ENCODE peak calls at places on chromosomes 13 and 19, in ten cellular contexts. D is neural progenitor cell, J is suprapubic skin, C is B cell, A is AG10803, B is fibroblast of mammary gland, K is left ventricle myocardium inferior, Y is fibroblast of lung, P is psoas muscle, H is fibroblast of villous mesenchyme. S is an unnamed sample.

GRCh38 chr19:48997972-48998371 is 4.3 kb downstream of the RUVBL2 start:
- DNase-seq in P (no peak), D (peak; percentile 88), Y (peak; percentile 55), C (no peak), J (no peak), A (peak; percentile 49), B (peak; percentile 67), K (no peak), H (peak; percentile 47), S (no peak)

GRCh38 chr19:31349160-31349881 is at the start of gene TSHZ3:
- DNase-seq in A (peak; percentile 89), Y (peak; percentile 87), C (no peak), J (peak; percentile 87), K (peak; percentile 86), D (peak; percentile 83), H (peak; percentile 94), P (peak; percentile 85), B (peak; percentile 91), S (peak; percentile 88)

GRCh38 chr13:73985789-73986188 is 148.4 kb downstream of the KLF12 start:
- DNase-seq in Y (no peak), K (no peak), H (no peak), A (no peak), D (no peak), P (no peak), B (no peak), J (no peak), C (no peak), S (no peak)

GRCh38 chr13:79070343-79070974 is 335.6 kb downstream of the RBM26 start:
- DNase-seq in J (no peak), Y (no peak), D (no peak), A (no peak), P (no peak), C (no peak), K (no peak), H (no peak), B (no peak), S (no peak)

GRCh38 chr19:33508941-33509614 is 12.5 kb downstream of the PEPD start:
- DNase-seq in J (no peak), C (no peak), A (peak; percentile 41), H (peak; percentile 38), P (no peak), D (no peak), K (no peak), B (no peak), Y (peak; percentile 82), S (no peak)

GRCh38 chr19:35213678-35214632 is 14.6 kb downstream of the FAM187B start:
- DNase-seq in K (peak; percentile 35), B (peak; percentile 66), P (peak; percentile 64), H (peak; percentile 63), Y (peak; percentile 20), D (no peak), J (peak; percentile 81), A (peak; percentile 45), C (peak; percentile 94), S (no peak)

GRCh38 chr13:31201341-31202024 is 1.7 kb downstream of the B3GLCT start:
- DNase-seq in J (no peak), C (no peak), P (no peak), H (peak; percentile 28), D (no peak), A (peak; percentile 62), B (peak; percentile 83), K (no peak), Y (peak; percentile 50), S (no peak)

GRCh38 chr19:4089400-4089908 is 22.8 kb upstream of the ZBTB7A start:
- DNase-seq in B (no peak), D (no peak), Y (no peak), H (no peak), A (no peak), C (no peak), J (no peak), P (peak; percentile 70), K (no peak), S (peak; percentile 80)

GRCh38 chr19:46578450-46578849 is 22.7 kb upstream of the CALM3 start:
- DNase-seq in Y (no peak), D (no peak), A (no peak), J (no peak), H (no peak), B (no peak), C (no peak), P (no peak), K (no peak), S (no peak)

GRCh38 chr19:46574533-46574932 is 26.6 kb upstream of the CALM3 start:
- DNase-seq in P (no peak), C (no peak), B (peak; percentile 15), A (no peak), D (peak; percentile 9), Y (peak; percentile 13), J (no peak), K (no peak), H (peak; percentile 22), S (no peak)

GRCh38 chr19:46580247-46580646 is 20.9 kb upstream of the CALM3 start:
- DNase-seq in B (no peak), P (no peak), Y (no peak), A (no peak), K (no peak), C (no peak), J (no peak), H (no peak), D (no peak), S (no peak)

GRCh38 chr19:46573679-46574522 is 27.2 kb upstream of the CALM3 start:
- DNase-seq in Y (no peak), J (no peak), A (no peak), C (no peak), H (no peak), K (no peak), B (no peak), P (no peak), D (no peak), S (no peak)

GRCh38 chr19:46579286-46579944 is 21.7 kb upstream of the CALM3 start:
- DNase-seq in J (no peak), C (no peak), H (no peak), P (no peak), K (no peak), B (no peak), Y (no peak), A (no peak), D (peak; percentile 55), S (peak; percentile 72)
- TF ChIP-seq CTCF in J (peak; percentile 12), C (peak; percentile 19), H (peak; percentile 60), P (peak; percentile 20), K (peak; percentile 35), B (no peak), Y (peak; percentile 71), A (no peak), D (peak; percentile 68), S (peak; percentile 44)

GRCh38 chr19:18809149-18809978 is 18.3 kb upstream of the COMP start:
- DNase-seq in B (peak; percentile 89), J (no peak), Y (peak; percentile 59), D (no peak), K (peak; percentile 56), A (peak; percentile 96), C (no peak), H (peak; percentile 95), P (peak; percentile 83), S (no peak)

GRCh38 chr19:18815673-18816072 is 16.1 kb upstream of the UPF1 start:
- DNase-seq in P (no peak), C (no peak), J (no peak), B (no peak), Y (no peak), A (no peak), H (peak; percentile 8), K (no peak), D (no peak), S (no peak)

GRCh38 chr19:18817574-18817973 is 14.2 kb upstream of the UPF1 start:
- DNase-seq in Y (no peak), D (no peak), C (no peak), J (no peak), A (no peak), H (peak; percentile 10), B (no peak), P (no peak), K (no peak), S (no peak)

GRCh38 chr19:18814063-18814462 is 17.7 kb upstream of the UPF1 start:
- DNase-seq in C (no peak), H (peak; percentile 50), Y (no peak), P (no peak), B (peak; percentile 34), D (no peak), A (peak; percentile 66), J (no peak), K (no peak), S (no peak)
- TF ChIP-seq CTCF in C (no peak), H (peak; percentile 23), Y (peak; percentile 18), P (no peak), B (no peak), D (no peak), A (peak; percentile 39), J (no peak), K (no peak), S (peak; percentile 49)

DNA sequence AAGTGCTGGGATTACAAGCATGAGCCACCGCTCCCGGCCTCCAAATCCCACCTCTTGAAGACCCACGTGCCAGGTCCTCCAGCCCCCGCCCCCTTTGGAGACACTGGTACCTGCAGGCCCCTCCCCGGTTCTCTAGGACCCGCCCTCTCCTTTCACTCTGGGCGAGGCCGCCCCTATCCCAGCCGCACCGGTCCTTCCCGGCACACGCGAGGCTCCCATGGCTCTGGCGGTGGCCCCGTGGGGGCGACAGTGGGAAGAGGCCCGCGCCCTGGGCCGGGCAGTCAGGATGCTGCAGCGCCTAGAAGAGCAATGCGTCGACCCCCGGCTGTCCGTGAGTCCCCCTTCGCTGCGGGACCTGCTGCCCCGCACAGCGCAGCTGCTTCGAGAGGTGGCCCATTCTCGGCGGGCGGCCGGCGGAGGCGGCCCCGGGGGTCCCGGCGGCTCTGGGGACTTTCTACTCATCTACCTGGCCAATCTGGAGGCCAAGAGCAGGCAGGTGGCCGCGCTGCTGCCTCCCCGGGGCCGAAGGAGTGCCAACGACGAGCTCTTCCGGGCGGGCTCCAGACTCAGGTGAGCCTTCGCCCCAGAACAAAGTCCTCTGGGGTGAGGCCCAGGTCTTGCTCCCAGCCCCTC is at the start of gene CBLC:
- DNase-seq in P (no peak), K (no peak), A (no peak), Y (no peak), B (no peak), H (no peak), C (no peak), J (no peak), D (peak; percentile 89), S (no peak)
- TF ChIP-seq CTCF in P (no peak), K (no peak), A (no peak), Y (no peak), B (no peak), H (no peak), C (no peak), J (no peak), D (peak; percentile 35), S (no peak)

DNA sequence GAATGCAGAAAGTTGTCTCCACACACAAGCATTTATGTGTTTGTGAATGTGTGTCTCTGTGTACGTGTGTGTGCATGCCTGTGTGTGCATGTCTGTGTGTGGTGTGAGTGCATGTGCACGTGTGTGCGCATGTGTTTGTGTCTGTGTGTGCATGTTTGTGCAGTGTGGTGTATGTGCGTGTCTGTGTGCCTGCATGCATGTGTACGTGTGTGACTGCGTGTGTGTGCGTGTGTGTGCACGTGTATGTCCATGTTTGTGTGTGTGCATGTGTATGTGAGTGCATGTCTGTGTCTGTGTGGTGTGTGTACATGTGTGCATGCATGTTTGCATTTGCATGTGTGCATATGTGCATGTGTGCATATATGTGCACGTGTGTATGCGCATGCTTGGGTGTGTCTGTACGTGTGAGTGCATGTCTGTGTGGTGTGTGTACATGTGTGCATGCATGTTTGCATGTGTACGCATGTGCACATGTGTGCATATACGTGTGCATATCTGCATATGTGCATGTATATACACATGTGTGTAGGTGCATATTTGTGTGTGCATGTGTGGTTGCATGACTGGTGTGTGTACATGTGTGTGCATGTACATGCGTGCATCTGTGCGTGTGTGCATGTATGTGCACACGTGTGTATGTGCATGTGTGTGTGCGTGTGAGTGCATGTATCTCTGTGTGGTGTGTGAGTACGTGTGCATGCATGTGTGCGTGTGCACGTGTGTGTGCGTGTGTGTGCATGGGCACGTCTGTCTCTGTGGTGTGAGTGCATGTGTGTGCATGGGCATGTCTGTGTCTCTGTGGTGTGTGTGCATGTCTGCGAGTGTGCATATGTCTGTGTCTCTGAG is 8.2 kb upstream of the TMEM255B start:
- DNase-seq in P (no peak), A (no peak), D (no peak), B (no peak), K (no peak), J (no peak), C (no peak), H (no peak), Y (no peak), S (no peak)
- TF ChIP-seq CTCF in P (no peak), A (no peak), D (no peak), B (no peak), K (no peak), J (no peak), C (no peak), H (no peak), Y (no peak), S (no peak)

S was measured in osteocyte.